ENCODE peak calls at places on chromosomes 16 and 17, in five cellular contexts. N, Q, D, Y and J are unnamed samples.

GRCh38 chr16:727291-727977 is 528 bp downstream of the HAGHL start:
- DNase-seq in D (no peak), N (no peak), Y (no peak), Q (no peak), J (no peak)

GRCh38 chr17:51091635-51092034 is 29.0 kb downstream of the SPAG9 start:
- DNase-seq in Q (no peak), Y (no peak), D (no peak), N (no peak), J (no peak)

GRCh38 chr17:41647940-41648410 is 23.6 kb upstream of the KRT17 start:
- DNase-seq in Q (peak; percentile 62), N (peak; percentile 67), D (peak; percentile 94), Y (peak; percentile 54), J (peak; percentile 65)

GRCh38 chr17:36468903-36469635 is 17.4 kb upstream of the ZNHIT3 start:
- DNase-seq in D (peak; percentile 26), Q (no peak), Y (no peak), N (no peak), J (no peak)

GRCh38 chr17:48997827-48998556 is 807 bp downstream of the IGF2BP1 start:
- DNase-seq in Y (no peak), D (no peak), Q (no peak), N (peak; percentile 51), J (no peak)

GRCh38 chr17:78458739-78459335 is 80.4 kb downstream of the PGS1 start:
- DNase-seq in D (no peak), Q (no peak), N (no peak), Y (no peak), J (no peak)

GRCh38 chr17:16255481-16255901 is 38.5 kb downstream of the PIGL start:
- DNase-seq in N (peak; percentile 43), Y (no peak), Q (peak; percentile 50), D (peak; percentile 71), J (peak; percentile 92)

GRCh38 chr17:76529643-76530488 is 7.6 kb downstream of the CYGB start:
- DNase-seq in N (peak; percentile 77), Q (peak; percentile 98), D (peak; percentile 94), Y (no peak), J (peak; percentile 91)

GRCh38 chr17:11324846-11325420 is 83.9 kb downstream of the SHISA6 start:
- DNase-seq in Q (no peak), N (no peak), Y (no peak), D (no peak), J (no peak)

GRCh38 chr16:11064202-11064540 is 119.8 kb downstream of the CLEC16A start:
- DNase-seq in Q (no peak), N (no peak), Y (no peak), D (no peak), J (no peak)

GRCh38 chr17:40038882-40039513 is 15.2 kb downstream of the MED24 start:
- DNase-seq in N (peak; percentile 93), D (peak; percentile 89), Q (peak; percentile 87), Y (peak; percentile 37), J (peak; percentile 84)

GRCh38 chr17:5896215-5896614 is 174.0 kb upstream of the WSCD1 start:
- DNase-seq in D (no peak), N (no peak), Y (no peak), Q (no peak), J (no peak)

GRCh38 chr16:24736758-24737157 is 7.3 kb downstream of the TNRC6A start:
- DNase-seq in Q (peak; percentile 19), D (no peak), Y (no peak), N (peak; percentile 12), J (no peak)
- H3K4me3 ChIP-seq in Q (no peak overlapping the region), D (peak overlapping the region; percentile 31), Y (no peak overlapping the region), N (no peak overlapping the region), J (no peak overlapping the region)

DNA sequence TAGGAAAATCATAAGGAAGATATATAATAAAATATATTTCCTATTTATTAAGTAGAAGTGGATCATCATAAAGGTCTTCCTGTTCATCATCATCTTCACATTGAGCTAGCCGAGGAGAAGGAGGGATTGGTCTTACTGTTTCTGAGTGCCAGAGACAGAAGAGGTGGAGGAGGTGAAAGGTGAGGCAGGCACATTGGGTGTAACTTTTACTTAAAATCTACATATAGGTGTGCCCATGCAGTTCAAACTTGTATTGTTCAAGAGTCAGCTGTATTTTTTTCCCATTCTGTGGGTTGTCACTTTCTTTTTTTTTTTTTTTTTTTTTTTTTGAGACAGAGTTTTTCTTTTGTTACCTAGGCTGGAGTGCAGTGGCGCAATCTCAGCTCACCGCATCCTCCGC is 34.9 kb downstream of the NSRP1 start:
- DNase-seq in Y (no peak), D (no peak), Q (no peak), N (no peak), J (no peak)
- TF ChIP-seq CTCF in Y (no peak), D (no peak), Q (no peak), N (no peak), J (no peak)

DNA sequence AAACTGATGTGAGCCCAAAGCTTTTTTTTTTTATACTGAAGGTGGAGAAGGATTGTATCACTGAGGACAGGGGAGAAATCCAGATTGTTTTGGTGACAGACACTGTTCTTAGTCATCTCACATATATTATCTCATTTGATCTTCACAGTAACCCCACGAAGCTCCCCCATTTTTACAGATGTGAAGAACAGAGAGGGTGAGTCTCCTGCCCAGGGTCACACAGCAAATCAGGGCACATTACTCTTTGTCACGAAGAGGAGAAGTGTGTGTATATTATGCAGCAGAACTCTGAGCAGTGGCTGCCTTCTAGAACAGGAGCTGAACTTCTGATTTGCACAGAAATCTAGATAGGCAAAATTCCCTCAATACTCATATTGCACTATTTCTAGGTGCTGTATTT is 504.3 kb downstream of the XYLT1 start:
- DNase-seq in Y (no peak), Q (no peak), D (no peak), N (no peak), J (no peak)
- H3K4me3 ChIP-seq in Y (no peak overlapping the region), Q (no peak overlapping the region), D (no peak overlapping the region), N (no peak overlapping the region), J (no peak overlapping the region)

GRCh38 chr16:4377573-4378146 is 6.0 kb downstream of the VASN start:
- DNase-seq in D (no peak), Y (no peak), Q (no peak), N (no peak), J (no peak)
- TF ChIP-seq CTCF in D (no peak), Y (peak; percentile 11), Q (peak; percentile 12), N (peak; percentile 33), J (peak; percentile 16)

GRCh38 chr17:56779898-56780777 is 53.6 kb downstream of the C17orf67 start:
- DNase-seq in D (peak; percentile 86), N (peak; percentile 74), Q (peak; percentile 65), Y (peak; percentile 69), J (peak; percentile 69)
- H3K4me3 ChIP-seq in D (peak overlapping the region; percentile 53), N (peak overlapping the region; percentile 40), Q (peak overlapping the region; percentile 50), Y (peak overlapping the region; percentile 49), J (peak overlapping the region; percentile 36)

GRCh38 chr16:85430523-85431381 is 182.4 kb upstream of the GSE1 start:
- DNase-seq in N (no peak), D (peak; percentile 42), Q (no peak), Y (no peak), J (no peak)

GRCh38 chr16:85429776-85430522 is 183.2 kb upstream of the GSE1 start:
- DNase-seq in D (peak; percentile 16), Y (no peak), N (no peak), Q (no peak), J (no peak)

GRCh38 chr16:85428899-85429775 is 184.0 kb upstream of the GSE1 start:
- DNase-seq in D (peak; percentile 36), N (no peak), Y (no peak), Q (no peak), J (no peak)

GRCh38 chr16:85426806-85427205 is 186.3 kb upstream of the GSE1 start:
- DNase-seq in D (no peak), Y (no peak), N (no peak), Q (no peak), J (no peak)

DNA sequence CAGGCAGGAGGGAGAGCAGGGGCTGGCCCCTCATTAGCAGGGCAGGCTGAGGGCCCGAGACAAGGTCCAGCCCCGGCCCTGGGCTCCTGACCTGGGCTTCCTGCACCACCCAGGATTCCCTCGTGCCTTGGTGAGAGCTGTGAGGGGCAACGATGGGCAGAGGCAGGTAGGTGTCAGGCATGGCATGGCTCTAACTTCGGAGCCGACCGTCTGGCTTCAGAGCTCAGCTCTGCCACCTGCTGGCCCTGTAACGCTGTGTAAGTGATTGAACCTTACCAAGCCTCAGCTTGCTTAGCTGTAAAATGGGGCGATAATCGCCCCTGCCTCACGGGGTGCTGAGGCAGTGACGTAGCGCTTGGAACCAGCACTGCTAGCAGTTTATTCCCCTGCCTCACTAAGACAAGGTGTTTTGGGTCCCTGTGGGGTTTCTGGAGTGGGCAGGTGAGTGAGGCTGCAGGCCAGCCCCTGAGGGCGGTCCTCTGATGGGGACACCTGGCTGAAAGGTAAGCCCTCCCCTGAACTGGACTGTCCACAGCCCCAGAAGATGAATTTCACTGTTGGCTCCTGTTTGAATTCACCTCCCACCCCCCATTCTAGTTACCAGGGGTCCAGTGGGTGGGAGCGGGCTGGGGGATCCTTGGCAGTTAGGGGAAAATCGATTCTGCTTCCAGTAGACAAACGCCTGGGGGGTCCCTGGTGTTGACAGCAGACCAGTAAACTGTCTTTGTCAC is 184.8 kb upstream of the GSE1 start:
- DNase-seq in N (peak; percentile 38), Q (peak; percentile 23), D (peak; percentile 52), Y (peak; percentile 38), J (peak; percentile 47)
- TF ChIP-seq CTCF in N (peak; percentile 61), Q (peak; percentile 48), D (peak; percentile 43), Y (peak; percentile 76), J (peak; percentile 52)

GRCh38 chr16:28621756-28622155 is 11.9 kb upstream of the SULT1A1 start:
- DNase-seq in Y (no peak), N (no peak), Q (no peak), D (no peak), J (no peak)
- H3K4me3 ChIP-seq in Y (no peak overlapping the region), N (no peak overlapping the region), Q (no peak overlapping the region), D (no peak overlapping the region), J (no peak overlapping the region)

GRCh38 chr17:46821482-46822387 is 3.2 kb upstream of the WNT3 start:
- DNase-seq in Q (no peak), N (no peak), Y (no peak), D (peak; percentile 15), J (no peak)

GRCh38 chr17:46819906-46820351 is 1.4 kb upstream of the WNT3 start:
- DNase-seq in Q (no peak), D (no peak), N (no peak), Y (no peak), J (no peak)

GRCh38 chr17:46820592-46821450 is 2.3 kb upstream of the WNT3 start:
- DNase-seq in Y (no peak), Q (no peak), N (no peak), D (no peak), J (no peak)

GRCh38 chr17:46823657-46824056 is 5.2 kb upstream of the WNT3 start:
- DNase-seq in Q (no peak), D (peak; percentile 11), Y (no peak), N (no peak), J (no peak)

GRCh38 chr17:46822388-46822921 is 4.0 kb upstream of the WNT3 start:
- DNase-seq in N (no peak), Y (peak; percentile 12), D (peak; percentile 38), Q (no peak), J (no peak)
- TF ChIP-seq CTCF in N (peak; percentile 56), Y (peak; percentile 98), D (peak; percentile 70), Q (peak; percentile 51), J (peak; percentile 59)

GRCh38 chr17:13337864-13338371 is 263.8 kb downstream of the HS3ST3A1 start:
- DNase-seq in Y (peak; percentile 54), Q (peak; percentile 82), N (peak; percentile 86), D (no peak), J (peak; percentile 78)
- H3K4me3 ChIP-seq in Y (peak overlapping the region; percentile 50), Q (peak overlapping the region; percentile 41), N (peak overlapping the region; percentile 40), D (peak overlapping the region; percentile 38), J (peak overlapping the region; percentile 18)